ENCODE peak calls at places on chromosome X, in ten cellular contexts. One of them, this sample, is unnamed.

GRCh38 chrX:128929281-128930057 is 593.8 kb downstream of the SMARCA1 start:
- DNase-seq in NCI-H1694: no peak
- DNase-seq in activated CD4-positive, CD25-positive, alpha-beta regulatory T cell treated with anti-CD3 and anti-CD28 coated beads, Interleukin-2, amount 50 U/mL, for 16 hours: no peak
- DNase-seq in SK-MEL-5: no peak
- DNase-seq in KBM-7: no peak
- DNase-seq in cardiac fibroblast: no peak
- DNase-seq in NCI-H774: peak; percentile 58
- DNase-seq in sciatic nerve: no peak
- DNase-seq in activated gamma-delta T cell treated with Interleukin-2 at 50 U/mL for 16 hours: no peak
- DNase-seq in GF-D8: no peak
- DNase-seq in this sample: no peak

GRCh38 chrX:11745881-11746280 is 12.2 kb upstream of the MSL3 start:
- DNase-seq in NCI-H1694: no peak
- DNase-seq in activated CD4-positive, CD25-positive, alpha-beta regulatory T cell treated with anti-CD3 and anti-CD28 coated beads, Interleukin-2, amount 50 U/mL, for 16 hours: no peak
- DNase-seq in SK-MEL-5: no peak
- DNase-seq in KBM-7: no peak
- DNase-seq in cardiac fibroblast: no peak
- DNase-seq in NCI-H774: no peak
- DNase-seq in sciatic nerve: no peak
- DNase-seq in activated gamma-delta T cell treated with Interleukin-2 at 50 U/mL for 16 hours: no peak
- DNase-seq in GF-D8: no peak
- DNase-seq in this sample: no peak

GRCh38 chrX:123909498-123909897 is 49.6 kb downstream of the XIAP start:
- DNase-seq in NCI-H1694: no peak
- DNase-seq in activated CD4-positive, CD25-positive, alpha-beta regulatory T cell treated with anti-CD3 and anti-CD28 coated beads, Interleukin-2, amount 50 U/mL, for 16 hours: no peak
- DNase-seq in SK-MEL-5: no peak
- DNase-seq in KBM-7: no peak
- DNase-seq in cardiac fibroblast: peak; percentile 32
- DNase-seq in NCI-H774: no peak
- DNase-seq in sciatic nerve: no peak
- DNase-seq in activated gamma-delta T cell treated with Interleukin-2 at 50 U/mL for 16 hours: no peak
- DNase-seq in GF-D8: peak; percentile 5
- DNase-seq in this sample: no peak

GRCh38 chrX:12799118-12799517 is 7.9 kb downstream of the PRPS2 start:
- DNase-seq in NCI-H1694: no peak
- DNase-seq in activated CD4-positive, CD25-positive, alpha-beta regulatory T cell treated with anti-CD3 and anti-CD28 coated beads, Interleukin-2, amount 50 U/mL, for 16 hours: no peak
- DNase-seq in SK-MEL-5: no peak
- DNase-seq in KBM-7: no peak
- DNase-seq in cardiac fibroblast: no peak
- DNase-seq in NCI-H774: no peak
- DNase-seq in sciatic nerve: no peak
- DNase-seq in activated gamma-delta T cell treated with Interleukin-2 at 50 U/mL for 16 hours: no peak
- DNase-seq in GF-D8: no peak
- DNase-seq in this sample: no peak

GRCh38 chrX:12891915-12892506 is 14.4 kb upstream of the TLR8 start:
- DNase-seq in NCI-H1694: no peak
- DNase-seq in activated CD4-positive, CD25-positive, alpha-beta regulatory T cell treated with anti-CD3 and anti-CD28 coated beads, Interleukin-2, amount 50 U/mL, for 16 hours: no peak
- DNase-seq in SK-MEL-5: no peak
- DNase-seq in KBM-7: no peak
- DNase-seq in cardiac fibroblast: no peak
- DNase-seq in NCI-H774: no peak
- DNase-seq in sciatic nerve: no peak
- DNase-seq in activated gamma-delta T cell treated with Interleukin-2 at 50 U/mL for 16 hours: no peak
- DNase-seq in GF-D8: no peak
- DNase-seq in this sample: no peak

GRCh38 chrX:16589826-16590225 is 60.1 kb upstream of the S100G start:
- DNase-seq in NCI-H1694: no peak
- DNase-seq in activated CD4-positive, CD25-positive, alpha-beta regulatory T cell treated with anti-CD3 and anti-CD28 coated beads, Interleukin-2, amount 50 U/mL, for 16 hours: no peak
- DNase-seq in SK-MEL-5: no peak
- DNase-seq in KBM-7: no peak
- DNase-seq in cardiac fibroblast: no peak
- DNase-seq in NCI-H774: no peak
- DNase-seq in sciatic nerve: no peak
- DNase-seq in activated gamma-delta T cell treated with Interleukin-2 at 50 U/mL for 16 hours: no peak
- DNase-seq in GF-D8: no peak
- DNase-seq in this sample: no peak

GRCh38 chrX:433771-434170 is 47.1 kb upstream of the PPP2R3B start:
- DNase-seq in NCI-H1694: no peak
- DNase-seq in activated CD4-positive, CD25-positive, alpha-beta regulatory T cell treated with anti-CD3 and anti-CD28 coated beads, Interleukin-2, amount 50 U/mL, for 16 hours: no peak
- DNase-seq in SK-MEL-5: no peak
- DNase-seq in KBM-7: no peak
- DNase-seq in cardiac fibroblast: no peak
- DNase-seq in NCI-H774: no peak
- DNase-seq in sciatic nerve: peak; percentile 52
- DNase-seq in activated gamma-delta T cell treated with Interleukin-2 at 50 U/mL for 16 hours: no peak
- DNase-seq in GF-D8: no peak
- DNase-seq in this sample: no peak

GRCh38 chrX:44872319-44872816 is 620 bp upstream of the KDM6A start:
- DNase-seq in NCI-H1694: no peak
- DNase-seq in activated CD4-positive, CD25-positive, alpha-beta regulatory T cell treated with anti-CD3 and anti-CD28 coated beads, Interleukin-2, amount 50 U/mL, for 16 hours: peak; percentile 1
- DNase-seq in SK-MEL-5: no peak
- DNase-seq in KBM-7: peak; percentile 64
- DNase-seq in cardiac fibroblast: no peak
- DNase-seq in NCI-H774: peak; percentile 14
- DNase-seq in sciatic nerve: peak; percentile 76
- DNase-seq in activated gamma-delta T cell treated with Interleukin-2 at 50 U/mL for 16 hours: peak; percentile 39
- DNase-seq in GF-D8: no peak
- DNase-seq in this sample: peak; percentile 20

GRCh38 chrX:4674028-4674782 is 960.8 kb upstream of the PRKX start:
- DNase-seq in NCI-H1694: no peak
- DNase-seq in activated CD4-positive, CD25-positive, alpha-beta regulatory T cell treated with anti-CD3 and anti-CD28 coated beads, Interleukin-2, amount 50 U/mL, for 16 hours: no peak
- DNase-seq in SK-MEL-5: no peak
- DNase-seq in KBM-7: no peak
- DNase-seq in cardiac fibroblast: no peak
- DNase-seq in NCI-H774: no peak
- DNase-seq in sciatic nerve: no peak
- DNase-seq in activated gamma-delta T cell treated with Interleukin-2 at 50 U/mL for 16 hours: no peak
- DNase-seq in GF-D8: no peak
- DNase-seq in this sample: no peak

GRCh38 chrX:54193085-54193484 is 10.0 kb upstream of the FAM120C start:
- DNase-seq in NCI-H1694: no peak
- DNase-seq in activated CD4-positive, CD25-positive, alpha-beta regulatory T cell treated with anti-CD3 and anti-CD28 coated beads, Interleukin-2, amount 50 U/mL, for 16 hours: no peak
- DNase-seq in SK-MEL-5: no peak
- DNase-seq in KBM-7: no peak
- DNase-seq in cardiac fibroblast: no peak
- DNase-seq in NCI-H774: no peak
- DNase-seq in sciatic nerve: no peak
- DNase-seq in activated gamma-delta T cell treated with Interleukin-2 at 50 U/mL for 16 hours: no peak
- DNase-seq in GF-D8: no peak
- DNase-seq in this sample: no peak

GRCh38 chrX:101417981-101418841 is 10.2 kb downstream of the HNRNPH2 start:
- DNase-seq in NCI-H1694: peak; percentile 14
- DNase-seq in activated CD4-positive, CD25-positive, alpha-beta regulatory T cell treated with anti-CD3 and anti-CD28 coated beads, Interleukin-2, amount 50 U/mL, for 16 hours: no peak
- DNase-seq in SK-MEL-5: no peak
- DNase-seq in KBM-7: peak; percentile 49
- DNase-seq in cardiac fibroblast: peak; percentile 30
- DNase-seq in NCI-H774: no peak
- DNase-seq in sciatic nerve: peak; percentile 82
- DNase-seq in activated gamma-delta T cell treated with Interleukin-2 at 50 U/mL for 16 hours: no peak
- DNase-seq in GF-D8: no peak
- DNase-seq in this sample: peak; percentile 30

GRCh38 chrX:148271263-148271662 is 229.2 kb upstream of the AFF2 start:
- DNase-seq in NCI-H1694: no peak
- DNase-seq in activated CD4-positive, CD25-positive, alpha-beta regulatory T cell treated with anti-CD3 and anti-CD28 coated beads, Interleukin-2, amount 50 U/mL, for 16 hours: no peak
- DNase-seq in SK-MEL-5: no peak
- DNase-seq in KBM-7: no peak
- DNase-seq in cardiac fibroblast: no peak
- DNase-seq in NCI-H774: no peak
- DNase-seq in sciatic nerve: no peak
- DNase-seq in activated gamma-delta T cell treated with Interleukin-2 at 50 U/mL for 16 hours: no peak
- DNase-seq in GF-D8: peak; percentile 86
- DNase-seq in this sample: peak; percentile 11

GRCh38 chrX:83501540-83501939 is 6.5 kb upstream of the POU3F4 start:
- DNase-seq in NCI-H1694: no peak
- DNase-seq in activated CD4-positive, CD25-positive, alpha-beta regulatory T cell treated with anti-CD3 and anti-CD28 coated beads, Interleukin-2, amount 50 U/mL, for 16 hours: no peak
- DNase-seq in SK-MEL-5: no peak
- DNase-seq in KBM-7: no peak
- DNase-seq in cardiac fibroblast: no peak
- DNase-seq in NCI-H774: no peak
- DNase-seq in sciatic nerve: no peak
- DNase-seq in activated gamma-delta T cell treated with Interleukin-2 at 50 U/mL for 16 hours: no peak
- DNase-seq in GF-D8: no peak
- DNase-seq in this sample: no peak

GRCh38 chrX:107448625-107449468 is 605 bp upstream of the FRMPD3 start:
- DNase-seq in NCI-H1694: peak; percentile 70
- DNase-seq in activated CD4-positive, CD25-positive, alpha-beta regulatory T cell treated with anti-CD3 and anti-CD28 coated beads, Interleukin-2, amount 50 U/mL, for 16 hours: no peak
- DNase-seq in SK-MEL-5: no peak
- DNase-seq in KBM-7: peak; percentile 34
- DNase-seq in cardiac fibroblast: no peak
- DNase-seq in NCI-H774: no peak
- DNase-seq in sciatic nerve: no peak
- DNase-seq in activated gamma-delta T cell treated with Interleukin-2 at 50 U/mL for 16 hours: no peak
- DNase-seq in GF-D8: no peak
- DNase-seq in this sample: peak; percentile 3

GRCh38 chrX:318068-318738 is 393 bp downstream of the GTPBP6 start:
- DNase-seq in NCI-H1694: no peak
- DNase-seq in activated CD4-positive, CD25-positive, alpha-beta regulatory T cell treated with anti-CD3 and anti-CD28 coated beads, Interleukin-2, amount 50 U/mL, for 16 hours: peak; percentile 93
- DNase-seq in SK-MEL-5: peak; percentile 95
- DNase-seq in KBM-7: peak; percentile 100
- DNase-seq in cardiac fibroblast: peak; percentile 99
- DNase-seq in NCI-H774: no peak
- DNase-seq in sciatic nerve: peak; percentile 99
- DNase-seq in activated gamma-delta T cell treated with Interleukin-2 at 50 U/mL for 16 hours: peak; percentile 95
- DNase-seq in GF-D8: no peak
- DNase-seq in this sample: no peak

GRCh38 chrX:42085836-42086235 is 162.5 kb upstream of the CASK start:
- DNase-seq in NCI-H1694: no peak
- DNase-seq in activated CD4-positive, CD25-positive, alpha-beta regulatory T cell treated with anti-CD3 and anti-CD28 coated beads, Interleukin-2, amount 50 U/mL, for 16 hours: no peak
- DNase-seq in SK-MEL-5: no peak
- DNase-seq in KBM-7: no peak
- DNase-seq in cardiac fibroblast: no peak
- DNase-seq in NCI-H774: no peak
- DNase-seq in sciatic nerve: no peak
- DNase-seq in activated gamma-delta T cell treated with Interleukin-2 at 50 U/mL for 16 hours: no peak
- DNase-seq in GF-D8: no peak
- DNase-seq in this sample: no peak

GRCh38 chrX:106467422-106467821 is 144.4 kb upstream of the RADX start:
- DNase-seq in NCI-H1694: no peak
- DNase-seq in activated CD4-positive, CD25-positive, alpha-beta regulatory T cell treated with anti-CD3 and anti-CD28 coated beads, Interleukin-2, amount 50 U/mL, for 16 hours: no peak
- DNase-seq in SK-MEL-5: no peak
- DNase-seq in KBM-7: no peak
- DNase-seq in cardiac fibroblast: no peak
- DNase-seq in NCI-H774: no peak
- DNase-seq in sciatic nerve: no peak
- DNase-seq in activated gamma-delta T cell treated with Interleukin-2 at 50 U/mL for 16 hours: no peak
- DNase-seq in GF-D8: no peak
- DNase-seq in this sample: no peak

GRCh38 chrX:139202742-139203410 is 327.7 kb upstream of the F9 start:
- DNase-seq in NCI-H1694: no peak
- DNase-seq in activated CD4-positive, CD25-positive, alpha-beta regulatory T cell treated with anti-CD3 and anti-CD28 coated beads, Interleukin-2, amount 50 U/mL, for 16 hours: no peak
- DNase-seq in SK-MEL-5: no peak
- DNase-seq in KBM-7: no peak
- DNase-seq in cardiac fibroblast: no peak
- DNase-seq in NCI-H774: no peak
- DNase-seq in sciatic nerve: no peak
- DNase-seq in activated gamma-delta T cell treated with Interleukin-2 at 50 U/mL for 16 hours: no peak
- DNase-seq in GF-D8: no peak
- DNase-seq in this sample: no peak

GRCh38 chrX:49915352-49916222 is 6.8 kb upstream of the CLCN5 start:
- DNase-seq in NCI-H1694: peak; percentile 58
- DNase-seq in activated CD4-positive, CD25-positive, alpha-beta regulatory T cell treated with anti-CD3 and anti-CD28 coated beads, Interleukin-2, amount 50 U/mL, for 16 hours: peak; percentile 17
- DNase-seq in SK-MEL-5: peak; percentile 70
- DNase-seq in KBM-7: peak; percentile 68
- DNase-seq in cardiac fibroblast: peak; percentile 74
- DNase-seq in NCI-H774: no peak
- DNase-seq in sciatic nerve: peak; percentile 62
- DNase-seq in activated gamma-delta T cell treated with Interleukin-2 at 50 U/mL for 16 hours: peak; percentile 52
- DNase-seq in GF-D8: no peak
- DNase-seq in this sample: peak; percentile 77

GRCh38 chrX:69507500-69507789 is 3.3 kb downstream of the NALF2 start:
- DNase-seq in NCI-H1694: no peak
- DNase-seq in activated CD4-positive, CD25-positive, alpha-beta regulatory T cell treated with anti-CD3 and anti-CD28 coated beads, Interleukin-2, amount 50 U/mL, for 16 hours: no peak
- DNase-seq in SK-MEL-5: no peak
- DNase-seq in KBM-7: no peak
- DNase-seq in cardiac fibroblast: no peak
- DNase-seq in NCI-H774: no peak
- DNase-seq in sciatic nerve: no peak
- DNase-seq in activated gamma-delta T cell treated with Interleukin-2 at 50 U/mL for 16 hours: no peak
- DNase-seq in GF-D8: no peak
- DNase-seq in this sample: no peak

GRCh38 chrX:21153503-21153902 is 220.7 kb upstream of the CNKSR2 start:
- DNase-seq in NCI-H1694: no peak
- DNase-seq in activated CD4-positive, CD25-positive, alpha-beta regulatory T cell treated with anti-CD3 and anti-CD28 coated beads, Interleukin-2, amount 50 U/mL, for 16 hours: no peak
- DNase-seq in SK-MEL-5: peak; percentile 30
- DNase-seq in KBM-7: no peak
- DNase-seq in cardiac fibroblast: peak; percentile 49
- DNase-seq in NCI-H774: no peak
- DNase-seq in sciatic nerve: no peak
- DNase-seq in activated gamma-delta T cell treated with Interleukin-2 at 50 U/mL for 16 hours: no peak
- DNase-seq in GF-D8: no peak
- DNase-seq in this sample: no peak

GRCh38 chrX:12446342-12447075 is 308.2 kb downstream of the FRMPD4 start:
- DNase-seq in NCI-H1694: no peak
- DNase-seq in activated CD4-positive, CD25-positive, alpha-beta regulatory T cell treated with anti-CD3 and anti-CD28 coated beads, Interleukin-2, amount 50 U/mL, for 16 hours: no peak
- DNase-seq in SK-MEL-5: no peak
- DNase-seq in KBM-7: no peak
- DNase-seq in cardiac fibroblast: peak; percentile 56
- DNase-seq in NCI-H774: no peak
- DNase-seq in sciatic nerve: no peak
- DNase-seq in activated gamma-delta T cell treated with Interleukin-2 at 50 U/mL for 16 hours: no peak
- DNase-seq in GF-D8: no peak
- DNase-seq in this sample: no peak

GRCh38 chrX:16082470-16083085 is 40.8 kb upstream of the GRPR start:
- DNase-seq in NCI-H1694: no peak
- DNase-seq in activated CD4-positive, CD25-positive, alpha-beta regulatory T cell treated with anti-CD3 and anti-CD28 coated beads, Interleukin-2, amount 50 U/mL, for 16 hours: no peak
- DNase-seq in SK-MEL-5: no peak
- DNase-seq in KBM-7: no peak
- DNase-seq in cardiac fibroblast: no peak
- DNase-seq in NCI-H774: no peak
- DNase-seq in sciatic nerve: no peak
- DNase-seq in activated gamma-delta T cell treated with Interleukin-2 at 50 U/mL for 16 hours: no peak
- DNase-seq in GF-D8: no peak
- DNase-seq in this sample: no peak

GRCh38 chrX:139194571-139195280 is 335.8 kb upstream of the F9 start:
- DNase-seq in NCI-H1694: no peak
- DNase-seq in activated CD4-positive, CD25-positive, alpha-beta regulatory T cell treated with anti-CD3 and anti-CD28 coated beads, Interleukin-2, amount 50 U/mL, for 16 hours: no peak
- DNase-seq in SK-MEL-5: no peak
- DNase-seq in KBM-7: peak; percentile 61
- DNase-seq in cardiac fibroblast: no peak
- DNase-seq in NCI-H774: no peak
- DNase-seq in sciatic nerve: peak; percentile 55
- DNase-seq in activated gamma-delta T cell treated with Interleukin-2 at 50 U/mL for 16 hours: no peak
- DNase-seq in GF-D8: peak; percentile 8
- DNase-seq in this sample: no peak

GRCh38 chrX:100677616-100678181 is 33.7 kb downstream of the SRPX2 start:
- DNase-seq in NCI-H1694: no peak
- DNase-seq in activated CD4-positive, CD25-positive, alpha-beta regulatory T cell treated with anti-CD3 and anti-CD28 coated beads, Interleukin-2, amount 50 U/mL, for 16 hours: no peak
- DNase-seq in SK-MEL-5: no peak
- DNase-seq in KBM-7: no peak
- DNase-seq in cardiac fibroblast: peak; percentile 71
- DNase-seq in NCI-H774: no peak
- DNase-seq in sciatic nerve: no peak
- DNase-seq in activated gamma-delta T cell treated with Interleukin-2 at 50 U/mL for 16 hours: no peak
- DNase-seq in GF-D8: no peak
- DNase-seq in this sample: no peak

GRCh38 chrX:50691820-50692219 is 122.2 kb downstream of the SHROOM4 start:
- DNase-seq in NCI-H1694: peak; percentile 2
- DNase-seq in activated CD4-positive, CD25-positive, alpha-beta regulatory T cell treated with anti-CD3 and anti-CD28 coated beads, Interleukin-2, amount 50 U/mL, for 16 hours: no peak
- DNase-seq in SK-MEL-5: peak; percentile 71
- DNase-seq in KBM-7: peak; percentile 68
- DNase-seq in cardiac fibroblast: peak; percentile 53
- DNase-seq in NCI-H774: peak; percentile 16
- DNase-seq in sciatic nerve: no peak
- DNase-seq in activated gamma-delta T cell treated with Interleukin-2 at 50 U/mL for 16 hours: no peak
- DNase-seq in GF-D8: no peak
- DNase-seq in this sample: peak; percentile 64

GRCh38 chrX:77527233-77528001 is 80.2 kb downstream of the FGF16 start:
- DNase-seq in NCI-H1694: no peak
- DNase-seq in activated CD4-positive, CD25-positive, alpha-beta regulatory T cell treated with anti-CD3 and anti-CD28 coated beads, Interleukin-2, amount 50 U/mL, for 16 hours: no peak
- DNase-seq in SK-MEL-5: no peak
- DNase-seq in KBM-7: no peak
- DNase-seq in cardiac fibroblast: peak; percentile 38
- DNase-seq in NCI-H774: no peak
- DNase-seq in sciatic nerve: no peak
- DNase-seq in activated gamma-delta T cell treated with Interleukin-2 at 50 U/mL for 16 hours: no peak
- DNase-seq in GF-D8: no peak
- DNase-seq in this sample: no peak

GRCh38 chrX:116384406-116384805 is 52.0 kb upstream of the SLC6A14 start:
- DNase-seq in NCI-H1694: no peak
- DNase-seq in activated CD4-positive, CD25-positive, alpha-beta regulatory T cell treated with anti-CD3 and anti-CD28 coated beads, Interleukin-2, amount 50 U/mL, for 16 hours: no peak
- DNase-seq in SK-MEL-5: no peak
- DNase-seq in KBM-7: no peak
- DNase-seq in cardiac fibroblast: peak; percentile 74
- DNase-seq in NCI-H774: no peak
- DNase-seq in sciatic nerve: no peak
- DNase-seq in activated gamma-delta T cell treated with Interleukin-2 at 50 U/mL for 16 hours: no peak
- DNase-seq in GF-D8: no peak
- DNase-seq in this sample: no peak